ENCODE peak calls at places on chromosomes 7 and 10, in seven cellular contexts. T is NCI-H1436; H is epithelial cell of esophagus; I is glutamatergic neuron; Z is cardiac fibroblast; C is activated T-helper 1 cell treated with anti-CD3 and anti-CD28 coated beads, Interleukin-2, amount 50 U/mL, for 16 hours; L is left colon. Y is an unnamed sample.

GRCh38 chr7:43879477-43879876 is 10.2 kb upstream of the MRPS24 start:
- DNase-seq in T (no peak), H (peak), I (no peak), Z (peak), C (no peak), L (no peak), Y (no peak)

GRCh38 chr7:124171068-124171467 is 138.2 kb upstream of the TMEM229A start:
- DNase-seq in T (peak), H (peak), I (peak), Z (peak), C (no peak), L (peak), Y (no peak)

GRCh38 chr10:70132098-70133029 is at the start of gene AIFM2:
- DNase-seq in T (peak), H (peak), I (peak), Z (peak), C (peak), L (peak), Y (no peak)

GRCh38 chr7:100577507-100577906 is 3.8 kb upstream of the SAP25 start:
- DNase-seq in T (no peak), H (no peak), I (no peak), Z (no peak), C (no peak), L (no peak), Y (no peak)

GRCh38 chr10:57791546-57791945 is 476.1 kb downstream of the IPMK start:
- DNase-seq in T (no peak), H (peak), I (no peak), Z (no peak), C (no peak), L (no peak), Y (no peak)

GRCh38 chr7:92332782-92333181 is 87.0 kb downstream of the ANKIB1 start:
- DNase-seq in T (no peak), H (no peak), I (no peak), Z (no peak), C (no peak), L (no peak), Y (no peak)

GRCh38 chr10:70493660-70494234 is 15.2 kb downstream of the PALD1 start:
- DNase-seq in T (peak), H (no peak), I (peak), Z (no peak), C (no peak), L (peak), Y (no peak)

GRCh38 chr10:69239816-69240434 is 19.8 kb downstream of the HKDC1 start:
- DNase-seq in T (no peak), H (no peak), I (no peak), Z (peak), C (no peak), L (no peak), Y (no peak)

GRCh38 chr7:130022623-130023175 is 28.5 kb downstream of the ZC3HC1 start:
- DNase-seq in T (no peak), H (peak), I (no peak), Z (no peak), C (no peak), L (no peak), Y (no peak)

GRCh38 chr7:91554893-91555292 is 290.7 kb downstream of the FZD1 start:
- DNase-seq in T (no peak), H (no peak), I (no peak), Z (no peak), C (no peak), L (no peak), Y (no peak)